ENCODE peak calls at places on chromosomes 1 and 21, in six cellular contexts. Z is PC-3, X is body of pancreas, K is IMR-90, U is brain microvascular endothelial cell, T is HL-60. H is an unnamed sample.
A peak's percentile ranks its signal among the peaks of the same experiment; 100 is the strongest.

GRCh38 chr1:10838541-10838940 is 42.1 kb upstream of the CASZ1 start:
- DNase-seq in Z (no peak), X (no peak), K (no peak), U (no peak), T (no peak), H (no peak)

GRCh38 chr1:227798078-227798802 is 17.2 kb upstream of the PRSS38 start:
- DNase-seq in Z (no peak), X (no peak), K (no peak), U (no peak), T (no peak), H (no peak)

GRCh38 chr1:237005674-237006073 is 1.4 kb upstream of the MT1HL1 start:
- DNase-seq in Z (no peak), X (no peak), K (no peak), U (no peak), T (no peak), H (no peak)

GRCh38 chr21:45632165-45632896 is 11.2 kb upstream of the PCBP3 start:
- DNase-seq in Z (no peak), X (no peak), K (no peak), U (no peak), T (no peak), H (no peak)

GRCh38 chr1:64073705-64074104 is 129.7 kb upstream of the UBE2U start:
- DNase-seq in Z (no peak), X (no peak), K (no peak), U (no peak), T (no peak), H (no peak)

GRCh38 chr1:246165826-246166709 is 341.0 kb downstream of the SMYD3 start:
- DNase-seq in Z (no peak), X (no peak), K (no peak), U (no peak), T (no peak), H (peak; percentile 37)

GRCh38 chr1:226808501-226808900 is 61.9 kb upstream of the PSEN2 start:
- DNase-seq in Z (no peak), X (no peak), K (no peak), U (no peak), T (no peak), H (no peak)

GRCh38 chr21:26461500-26461899 is 111.6 kb downstream of the CYYR1 start:
- DNase-seq in Z (peak; percentile 30), X (no peak), K (no peak), U (no peak), T (no peak), H (peak; percentile 45)

GRCh38 chr1:53326598-53327182 is 1.2 kb downstream of the LRP8 start:
- DNase-seq in Z (peak; percentile 73), X (peak; percentile 35), K (no peak), U (peak; percentile 2), T (peak; percentile 53), H (peak; percentile 60)

GRCh38 chr1:47524272-47524671 is 86.4 kb downstream of the FOXD2 start:
- DNase-seq in Z (no peak), X (no peak), K (no peak), U (no peak), T (no peak), H (no peak)
- TF ChIP-seq CTCF in Z (no peak), X (no peak), K (no peak), U (no peak), T (no peak), H (no peak)

GRCh38 chr1:240801445-240801844 is 189.5 kb upstream of the GREM2 start:
- DNase-seq in Z (peak; percentile 67), X (no peak), K (peak; percentile 65), U (no peak), T (no peak), H (no peak)

GRCh38 chr1:240806201-240806745 is 194.3 kb upstream of the GREM2 start:
- DNase-seq in Z (peak; percentile 75), X (no peak), K (peak; percentile 37), U (no peak), T (no peak), H (no peak)

GRCh38 chr1:240802271-240802670 is 190.3 kb upstream of the GREM2 start:
- DNase-seq in Z (peak; percentile 93), X (no peak), K (no peak), U (no peak), T (no peak), H (no peak)

GRCh38 chr1:240803151-240803550 is 191.2 kb upstream of the GREM2 start:
- DNase-seq in Z (peak; percentile 96), X (no peak), K (peak; percentile 79), U (peak; percentile 64), T (no peak), H (peak; percentile 86)

GRCh38 chr1:240804475-240804874 is 192.5 kb upstream of the GREM2 start:
- DNase-seq in Z (no peak), X (no peak), K (peak; percentile 48), U (peak; percentile 17), T (no peak), H (no peak)
- H3K27ac ChIP-seq in Z (no peak overlapping the region), X (no peak overlapping the region), K (no peak overlapping the region), U (no peak overlapping the region), T (no peak overlapping the region), H (no peak overlapping the region)

DNA sequence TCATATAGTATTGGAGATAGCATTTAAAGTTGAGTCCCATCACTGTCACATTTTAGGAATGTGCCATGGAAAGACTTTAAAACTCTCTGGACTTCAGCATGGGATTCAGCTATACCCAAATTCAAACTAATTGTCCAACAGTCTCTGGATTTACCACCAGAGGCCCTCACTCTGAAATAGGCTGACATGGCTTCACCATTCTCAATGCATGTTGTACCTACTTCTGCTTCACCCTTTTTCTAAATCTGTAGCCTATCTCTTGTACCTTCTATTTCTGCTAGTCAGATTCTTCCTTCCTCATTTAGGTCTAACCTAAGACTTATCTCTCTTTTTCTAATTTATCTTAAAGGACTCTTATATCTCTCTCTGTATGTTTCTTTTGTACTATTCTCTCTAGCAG is 512.7 kb upstream of the ZRANB2 start:
- DNase-seq in Z (peak; percentile 30), X (no peak), K (peak; percentile 1), U (no peak), T (peak; percentile 8), H (no peak)
- TF ChIP-seq CTCF in Z (peak; percentile 49), X (no peak), K (no peak), U (peak; percentile 45), T (no peak), H (no peak)

GRCh38 chr1:244350027-244350426 is 101.7 kb downstream of the ADSS2 start:
- DNase-seq in Z (no peak), X (no peak), K (no peak), U (no peak), T (no peak), H (no peak)

GRCh38 chr1:244356371-244356770 is 95.3 kb downstream of the ADSS2 start:
- DNase-seq in Z (no peak), X (no peak), K (no peak), U (no peak), T (no peak), H (no peak)

GRCh38 chr1:244352156-244352830 is 99.4 kb downstream of the ADSS2 start:
- DNase-seq in Z (no peak), X (no peak), K (no peak), U (no peak), T (no peak), H (no peak)

GRCh38 chr1:244353572-244354091 is 98.1 kb downstream of the ADSS2 start:
- DNase-seq in Z (peak; percentile 95), X (no peak), K (peak; percentile 97), U (peak; percentile 97), T (peak; percentile 16), H (peak; percentile 94)

DNA sequence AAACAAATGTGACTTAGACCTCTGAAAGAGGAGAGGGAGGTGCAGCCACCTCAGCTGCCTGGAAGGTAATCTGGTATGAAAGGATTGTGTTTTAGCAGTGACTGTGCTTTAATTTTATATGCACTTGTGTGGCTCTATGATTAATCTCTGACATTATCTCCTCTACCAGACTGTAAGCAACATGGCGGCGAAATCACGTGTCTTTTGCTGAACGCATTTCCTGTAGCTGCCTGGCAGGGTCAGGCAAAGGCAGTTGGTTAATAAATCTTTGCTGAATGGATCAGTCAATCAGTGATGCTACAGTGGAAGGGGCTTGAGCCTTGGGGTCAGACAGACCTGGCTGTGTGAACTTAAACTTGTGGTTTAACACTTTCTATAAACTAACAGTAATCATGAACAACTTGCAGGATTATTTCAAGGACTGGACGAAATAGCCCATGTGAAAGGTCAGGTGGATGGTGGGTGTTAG is 96.9 kb downstream of the ADSS2 start:
- DNase-seq in Z (no peak), X (no peak), K (peak; percentile 13), U (no peak), T (no peak), H (no peak)
- H3K27ac ChIP-seq in Z (no peak overlapping the region), X (no peak overlapping the region), K (no peak overlapping the region), U (peak overlapping the region; percentile 95), T (no peak overlapping the region), H (no peak overlapping the region)

DNA sequence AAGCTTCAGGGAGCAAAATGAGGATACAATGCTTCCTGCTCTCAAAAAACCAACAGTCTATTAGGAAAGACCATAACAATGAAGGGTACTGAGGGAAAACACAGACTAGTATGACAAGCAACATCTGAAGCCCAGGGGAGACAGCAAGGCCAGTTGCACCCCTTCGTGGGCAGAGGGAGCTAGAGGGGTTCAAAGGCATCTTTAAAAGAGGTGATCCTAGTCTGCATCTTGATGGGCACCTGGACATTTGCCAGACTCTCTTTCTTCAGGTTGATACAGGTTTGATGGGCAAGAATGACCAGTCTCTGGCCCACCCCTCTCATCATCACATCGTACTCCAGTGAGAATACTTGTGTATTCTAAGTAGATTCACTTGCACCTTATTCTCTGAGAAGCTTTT is 177.7 kb downstream of the VAV3 start:
- DNase-seq in Z (no peak), X (no peak), K (no peak), U (no peak), T (peak; percentile 57), H (no peak)
- TF ChIP-seq CTCF in Z (no peak), X (no peak), K (no peak), U (peak; percentile 55), T (no peak), H (no peak)

GRCh38 chr1:84973493-84974334 is 23.2 kb downstream of the MCOLN2 start:
- DNase-seq in Z (no peak), X (no peak), K (no peak), U (no peak), T (no peak), H (no peak)

GRCh38 chr1:84969489-84970250 is 27.2 kb downstream of the MCOLN2 start:
- DNase-seq in Z (no peak), X (no peak), K (no peak), U (no peak), T (no peak), H (no peak)

GRCh38 chr1:84972377-84972987 is 24.4 kb downstream of the MCOLN2 start:
- DNase-seq in Z (no peak), X (no peak), K (no peak), U (no peak), T (no peak), H (no peak)

GRCh38 chr1:84975035-84975434 is 21.9 kb downstream of the MCOLN2 start:
- DNase-seq in Z (no peak), X (no peak), K (no peak), U (no peak), T (no peak), H (no peak)

DNA sequence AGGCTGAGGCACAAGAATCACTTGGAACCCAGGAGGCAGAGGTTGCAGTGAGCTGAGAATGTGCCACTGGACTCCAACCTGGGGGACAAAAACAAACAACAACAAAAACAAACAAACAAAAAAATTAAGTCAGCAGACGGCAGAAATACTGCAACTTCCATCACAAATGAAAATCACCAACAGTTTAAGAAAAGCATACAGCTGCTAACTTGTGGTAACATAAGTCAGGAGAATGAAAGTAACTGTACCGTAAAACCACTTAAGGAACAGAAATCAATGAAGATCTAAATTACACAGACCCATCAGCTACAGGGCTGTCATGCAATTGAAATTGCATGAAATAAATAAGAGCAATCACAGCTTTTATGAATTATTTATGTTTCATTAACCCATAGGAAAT is 25.0 kb downstream of the MCOLN2 start:
- DNase-seq in Z (no peak), X (no peak), K (no peak), U (no peak), T (no peak), H (no peak)
- H3K27ac ChIP-seq in Z (no peak overlapping the region), X (no peak overlapping the region), K (no peak overlapping the region), U (no peak overlapping the region), T (no peak overlapping the region), H (no peak overlapping the region)

GRCh38 chr1:171485375-171486047 is at the start of gene PRRC2C:
- DNase-seq in Z (peak; percentile 100), X (peak; percentile 99), K (peak; percentile 98), U (peak; percentile 97), T (peak; percentile 96), H (peak; percentile 90)
- TF ChIP-seq CTCF in Z (no peak), X (peak; percentile 78), K (peak; percentile 95), U (peak; percentile 86), T (peak; percentile 52), H (peak; percentile 87)

H was measured in RWPE1.